ENCODE peak calls at places on chromosomes 16 and 17, in ten cellular contexts. J, D, X, V, G, T, S, B, Q and F are unnamed samples.

GRCh38 chr16:75229172-75230031 is 10.6 kb downstream of the CTRB1 start:
- DNase-seq in G (no peak), B (no peak), V (peak), Q (no peak), D (no peak), T (no peak), J (no peak), S (no peak), X (no peak), F (no peak)

GRCh38 chr16:81574168-81574567 is 129.6 kb downstream of the CMIP start:
- DNase-seq in X (no peak), J (no peak), T (no peak), Q (no peak), G (no peak), S (no peak), B (no peak), V (no peak), D (no peak), F (no peak)

GRCh38 chr16:88430524-88431446 is 22.3 kb upstream of the ZFPM1 start:
- DNase-seq in G (peak), J (no peak), T (no peak), S (peak), V (peak), Q (no peak), B (peak), X (peak), D (peak), F (no peak)

GRCh38 chr16:49874613-49875237 is 18.8 kb upstream of the ZNF423 start:
- DNase-seq in D (no peak), Q (no peak), V (no peak), X (no peak), J (no peak), B (no peak), S (no peak), G (no peak), T (no peak), F (no peak)

GRCh38 chr17:79633937-79634813 is 23.3 kb upstream of the RBFOX3 start:
- DNase-seq in X (no peak), D (no peak), Q (no peak), S (no peak), G (no peak), T (no peak), B (no peak), J (no peak), V (peak), F (no peak)

GRCh38 chr17:80600586-80600985 is 55.9 kb downstream of the RPTOR start:
- DNase-seq in X (no peak), D (no peak), G (no peak), Q (no peak), S (no peak), J (no peak), V (no peak), B (no peak), T (no peak), F (no peak)

GRCh38 chr17:79781012-79781665 is 3.2 kb downstream of the CBX2 start:
- DNase-seq in G (no peak), J (no peak), S (no peak), B (no peak), D (no peak), X (no peak), Q (no peak), V (no peak), T (no peak), F (no peak)

GRCh38 chr16:24670623-24671454 is 58.6 kb upstream of the TNRC6A start:
- DNase-seq in G (no peak), Q (no peak), V (peak), J (peak), S (peak), T (no peak), B (peak), X (no peak), D (peak), F (no peak)

GRCh38 chr16:11251525-11252481 is 4.2 kb downstream of the SOCS1 start:
- DNase-seq in J (no peak), G (peak), Q (peak), S (no peak), B (peak), V (no peak), T (peak), D (peak), X (no peak), F (no peak)

GRCh38 chr17:2688351-2689342 is 22.9 kb downstream of the CLUH start:
- DNase-seq in V (peak), B (no peak), J (peak), D (peak), S (no peak), T (no peak), X (no peak), Q (no peak), G (no peak), F (no peak)

GRCh38 chr17:51107666-51108227 is 12.9 kb downstream of the SPAG9 start:
- DNase-seq in S (no peak), G (no peak), T (no peak), J (no peak), D (no peak), V (no peak), B (no peak), X (no peak), Q (no peak), F (no peak)

GRCh38 chr16:30115238-30115637 is 1.9 kb upstream of the GDPD3 start:
- DNase-seq in V (no peak), X (no peak), Q (no peak), B (no peak), T (no peak), G (peak), J (peak), S (no peak), D (no peak), F (no peak)

GRCh38 chr16:57003439-57004386 is 14.4 kb downstream of the NLRC5 start:
- DNase-seq in T (no peak), X (no peak), B (no peak), G (no peak), V (no peak), Q (no peak), D (no peak), J (no peak), S (no peak), F (no peak)

GRCh38 chr16:11152205-11152604 is 103.8 kb downstream of the SOCS1 start:
- DNase-seq in V (no peak), J (no peak), S (no peak), Q (no peak), X (no peak), B (no peak), D (no peak), T (no peak), G (no peak), F (no peak)

GRCh38 chr16:67279296-67280089 is at the start of gene PLEKHG4:
- DNase-seq in B (peak), Q (peak), J (peak), X (peak), S (peak), D (peak), G (peak), V (peak), T (peak), F (peak)

GRCh38 chr17:10879110-10879509 is 41.2 kb upstream of the PIRT start:
- DNase-seq in J (no peak), V (no peak), G (no peak), S (peak), B (peak), T (no peak), Q (no peak), D (no peak), X (no peak), F (no peak)

GRCh38 chr16:19822534-19822933 is 62.1 kb downstream of the GPRC5B start:
- DNase-seq in S (no peak), D (no peak), T (no peak), X (no peak), Q (no peak), V (no peak), B (peak), G (no peak), J (no peak), F (no peak)

GRCh38 chr17:14149751-14150150 is 80.4 kb downstream of the COX10 start:
- DNase-seq in J (no peak), B (no peak), V (no peak), G (no peak), Q (no peak), S (peak), X (no peak), T (no peak), D (no peak), F (no peak)

GRCh38 chr17:44587339-44587738 is 30.1 kb downstream of the FZD2 start:
- DNase-seq in G (no peak), X (no peak), D (no peak), V (peak), B (peak), Q (no peak), S (peak), J (no peak), T (no peak), F (peak)

GRCh38 chr17:83055911-83056582 is 23.4 kb upstream of the METRNL start:
- DNase-seq in D (no peak), S (peak), X (no peak), G (no peak), T (no peak), V (peak), Q (no peak), B (peak), J (no peak), F (peak)

GRCh38 chr16:4386951-4387565 is 15.4 kb downstream of the VASN start:
- DNase-seq in G (no peak), S (peak), J (no peak), T (no peak), B (peak), V (peak), D (no peak), Q (no peak), X (no peak), F (no peak)

GRCh38 chr16:11205754-11206459 is 50.1 kb downstream of the SOCS1 start:
- DNase-seq in V (peak), J (no peak), T (no peak), X (no peak), Q (no peak), S (peak), G (no peak), D (no peak), B (peak), F (no peak)

GRCh38 chr17:50659220-50659619 is 24.5 kb downstream of the ABCC3 start:
- DNase-seq in D (no peak), X (no peak), Q (no peak), J (no peak), V (no peak), B (no peak), T (no peak), S (no peak), G (no peak), F (no peak)